ENCODE peak calls at places on chromosome 12, in nine cellular contexts. U, Q, M, W, E, Y, L, P and T are unnamed samples.

GRCh38 chr12:617304-617915 is 45.8 kb downstream of the NINJ2 start:
- DNase-seq in U (no peak), Q (no peak), M (no peak), W (peak), E (no peak), Y (no peak), L (no peak), P (no peak), T (no peak)

GRCh38 chr12:89357297-89357730 is 5.0 kb upstream of the DUSP6 start:
- DNase-seq in U (no peak), Q (no peak), M (no peak), W (no peak), E (no peak), Y (no peak), L (no peak), P (no peak), T (no peak)

GRCh38 chr12:101783150-101783549 is 43.9 kb upstream of the SYCP3 start:
- DNase-seq in U (no peak), Q (no peak), M (no peak), W (no peak), E (no peak), Y (no peak), L (no peak), P (no peak), T (no peak)

GRCh38 chr12:53218551-53219114 is 11.6 kb upstream of the ITGB7 start:
- DNase-seq in U (no peak), Q (no peak), M (no peak), W (no peak), E (no peak), Y (no peak), L (no peak), P (no peak), T (peak)

GRCh38 chr12:52903855-52904508 is 894 bp downstream of the KRT8 start:
- DNase-seq in U (no peak), Q (no peak), M (peak), W (peak), E (peak), Y (peak), L (peak), P (no peak), T (peak)

GRCh38 chr12:123761841-123762714 is at the start of gene DNAH10:
- DNase-seq in U (no peak), Q (no peak), M (peak), W (peak), E (no peak), Y (peak), L (no peak), P (peak), T (peak)

GRCh38 chr12:89949457-89950195 is 241.0 kb upstream of the ATP2B1 start:
- DNase-seq in U (peak), Q (no peak), M (no peak), W (no peak), E (peak), Y (peak), L (no peak), P (peak), T (no peak)

GRCh38 chr12:113277511-113277910 is 56.2 kb downstream of the TPCN1 start:
- DNase-seq in U (no peak), Q (no peak), M (no peak), W (peak), E (no peak), Y (no peak), L (no peak), P (no peak), T (no peak)

GRCh38 chr12:28498850-28499249 is 308.6 kb downstream of the CCDC91 start:
- DNase-seq in U (no peak), Q (no peak), M (no peak), W (no peak), E (no peak), Y (no peak), L (no peak), P (no peak), T (no peak)

GRCh38 chr12:10771132-10771733 is 31.2 kb downstream of the TAS2R7 start:
- DNase-seq in U (no peak), Q (no peak), M (no peak), W (no peak), E (peak), Y (peak), L (no peak), P (peak), T (no peak)

GRCh38 chr12:124565071-124565491 is 2.3 kb downstream of the NCOR2 start:
- DNase-seq in U (no peak), Q (no peak), M (no peak), W (no peak), E (peak), Y (no peak), L (no peak), P (no peak), T (no peak)

GRCh38 chr12:104290855-104291254 is 12.7 kb upstream of the EID3 start:
- DNase-seq in U (no peak), Q (no peak), M (no peak), W (no peak), E (no peak), Y (no peak), L (no peak), P (no peak), T (no peak)

GRCh38 chr12:127485528-127485927 is 781.4 kb upstream of the TMEM132C start:
- DNase-seq in U (no peak), Q (no peak), M (peak), W (no peak), E (peak), Y (no peak), L (no peak), P (no peak), T (no peak)

GRCh38 chr12:55931317-55931779 is 386 bp downstream of the DGKA start:
- DNase-seq in U (no peak), Q (no peak), M (no peak), W (no peak), E (peak), Y (no peak), L (no peak), P (no peak), T (no peak)

GRCh38 chr12:91335724-91336123 is 153.1 kb upstream of the DCN start:
- DNase-seq in U (no peak), Q (no peak), M (no peak), W (no peak), E (no peak), Y (no peak), L (no peak), P (no peak), T (no peak)

GRCh38 chr12:6323340-6323994 is 13.0 kb downstream of the PLEKHG6 start:
- DNase-seq in U (no peak), Q (no peak), M (no peak), W (peak), E (peak), Y (peak), L (no peak), P (peak), T (peak)

GRCh38 chr12:119302334-119303132 is 32.0 kb upstream of the CCDC60 start:
- DNase-seq in U (no peak), Q (no peak), M (no peak), W (no peak), E (no peak), Y (no peak), L (no peak), P (no peak), T (no peak)

GRCh38 chr12:2170376-2170775 is 117.6 kb downstream of the CACNA1C start:
- DNase-seq in U (no peak), Q (no peak), M (no peak), W (no peak), E (no peak), Y (no peak), L (no peak), P (no peak), T (no peak)

GRCh38 chr12:45732250-45732649 is 2.7 kb downstream of the ARID2 start:
- DNase-seq in U (no peak), Q (no peak), M (no peak), W (no peak), E (peak), Y (no peak), L (no peak), P (no peak), T (no peak)

GRCh38 chr12:113241191-113242017 is 20.1 kb downstream of the TPCN1 start:
- DNase-seq in U (no peak), Q (no peak), M (peak), W (no peak), E (peak), Y (peak), L (peak), P (no peak), T (peak)

GRCh38 chr12:30437044-30437443 is 258.6 kb downstream of the IPO8 start:
- DNase-seq in U (no peak), Q (no peak), M (no peak), W (no peak), E (no peak), Y (no peak), L (no peak), P (no peak), T (no peak)

GRCh38 chr12:57726884-57727757 is 11.4 kb downstream of the AGAP2 start:
- DNase-seq in U (no peak), Q (no peak), M (no peak), W (no peak), E (no peak), Y (no peak), L (peak), P (no peak), T (peak)

GRCh38 chr12:25653487-25654175 is 100.5 kb upstream of the LMNTD1 start:
- DNase-seq in U (no peak), Q (no peak), M (no peak), W (no peak), E (no peak), Y (peak), L (peak), P (no peak), T (no peak)

GRCh38 chr12:6280672-6281071 is 29.8 kb upstream of the PLEKHG6 start:
- DNase-seq in U (no peak), Q (no peak), M (no peak), W (no peak), E (no peak), Y (no peak), L (no peak), P (no peak), T (no peak)

GRCh38 chr12:132211326-132211725 is 67.1 kb downstream of the NOC4L start:
- DNase-seq in U (no peak), Q (no peak), M (no peak), W (no peak), E (no peak), Y (no peak), L (no peak), P (no peak), T (no peak)

GRCh38 chr12:114314974-114315720 is 90.8 kb downstream of the TBX5 start:
- DNase-seq in U (no peak), Q (no peak), M (no peak), W (no peak), E (no peak), Y (no peak), L (no peak), P (no peak), T (no peak)

GRCh38 chr12:52244615-52244994 is 11.6 kb downstream of the KRT7 start:
- DNase-seq in U (no peak), Q (no peak), M (no peak), W (no peak), E (no peak), Y (no peak), L (no peak), P (no peak), T (no peak)

GRCh38 chr12:33588082-33588712 is 148.6 kb upstream of the SYT10 start:
- DNase-seq in U (no peak), Q (no peak), M (no peak), W (no peak), E (peak), Y (no peak), L (no peak), P (no peak), T (no peak)

GRCh38 chr12:65518771-65519170 is 240.3 kb downstream of the MSRB3 start:
- DNase-seq in U (no peak), Q (no peak), M (no peak), W (no peak), E (peak), Y (no peak), L (no peak), P (no peak), T (no peak)

GRCh38 chr12:52529417-52529816 is 9.2 kb upstream of the KRT5 start:
- DNase-seq in U (no peak), Q (no peak), M (no peak), W (no peak), E (no peak), Y (no peak), L (no peak), P (no peak), T (no peak)

GRCh38 chr12:32069071-32069470 is 37.6 kb upstream of the BICD1 start:
- DNase-seq in U (no peak), Q (no peak), M (no peak), W (no peak), E (peak), Y (no peak), L (no peak), P (no peak), T (no peak)

GRCh38 chr12:45439039-45439438 is 223.1 kb downstream of the ANO6 start:
- DNase-seq in U (no peak), Q (no peak), M (no peak), W (no peak), E (peak), Y (no peak), L (no peak), P (no peak), T (no peak)

GRCh38 chr12:34016361-34016760 is 5.9 kb upstream of the ALG10 start:
- DNase-seq in U (no peak), Q (no peak), M (no peak), W (no peak), E (peak), Y (no peak), L (no peak), P (no peak), T (peak)

GRCh38 chr12:49636979-49637378 is 13.6 kb downstream of the PRPF40B start:
- DNase-seq in U (peak), Q (no peak), M (peak), W (peak), E (peak), Y (peak), L (peak), P (peak), T (peak)

GRCh38 chr12:131894981-131895639 is 688 bp downstream of the ULK1 start:
- DNase-seq in U (no peak), Q (no peak), M (no peak), W (no peak), E (peak), Y (no peak), L (no peak), P (no peak), T (peak)

GRCh38 chr12:60832300-60832699 is 1236.5 kb downstream of the SLC16A7 start:
- DNase-seq in U (no peak), Q (no peak), M (no peak), W (no peak), E (no peak), Y (no peak), L (no peak), P (no peak), T (no peak)